ENCODE peak calls at places on chromosomes 2 and 18, in five cellular contexts. N is tibial artery; S is CD8-positive, alpha-beta T cell; B is GM23338; M is ovary. R is an unnamed sample.

GRCh38 chr2:228652366-228652765 is 470.9 kb upstream of the SPHKAP start:
- DNase-seq in N (no peak), S (no peak), B (no peak), M (no peak), R (no peak)

GRCh38 chr2:191126386-191126785 is 24.4 kb downstream of the STAT4 start:
- DNase-seq in N (no peak), S (peak; percentile 23), B (no peak), M (no peak), R (no peak)

GRCh38 chr2:30216157-30216556 is 15.2 kb upstream of the LBH start:
- DNase-seq in N (no peak), S (no peak), B (no peak), M (no peak), R (no peak)

GRCh38 chr2:111222204-111222866 is 101.6 kb downstream of the BCL2L11 start:
- DNase-seq in N (no peak), S (no peak), B (no peak), M (no peak), R (no peak)

GRCh38 chr2:199309973-199310372 is 147.8 kb downstream of the SATB2 start:
- DNase-seq in N (no peak), S (no peak), B (no peak), M (no peak), R (no peak)

GRCh38 chr2:66446178-66446860 is 11.4 kb downstream of the MEIS1 start:
- DNase-seq in N (no peak), S (no peak), B (peak; percentile 74), M (peak; percentile 63), R (no peak)

GRCh38 chr2:222859786-222860726 is 780 bp upstream of the ACSL3 start:
- DNase-seq in N (peak; percentile 42), S (no peak), B (peak; percentile 56), M (peak; percentile 51), R (peak; percentile 77)

GRCh38 chr2:167381349-167381748 is 493.1 kb downstream of the XIRP2 start:
- DNase-seq in N (no peak), S (no peak), B (peak; percentile 66), M (no peak), R (no peak)

GRCh38 chr2:204825054-204825453 is 279.8 kb downstream of the PARD3B start:
- DNase-seq in N (no peak), S (no peak), B (no peak), M (no peak), R (no peak)

GRCh38 chr18:3048121-3048520 is 35.2 kb upstream of the LPIN2 start:
- DNase-seq in N (no peak), S (no peak), B (no peak), M (no peak), R (no peak)

GRCh38 chr2:181483876-181484275 is 26.7 kb downstream of the ITGA4 start:
- DNase-seq in N (no peak), S (no peak), B (no peak), M (no peak), R (no peak)

GRCh38 chr2:242063364-242064249 is 194.1 kb downstream of the RTP5 start:
- DNase-seq in N (no peak), S (no peak), B (peak; percentile 50), M (no peak), R (no peak)

GRCh38 chr2:239545741-239546392 is 145.0 kb upstream of the HDAC4 start:
- DNase-seq in N (no peak), S (no peak), B (no peak), M (no peak), R (peak; percentile 50)

GRCh38 chr18:59686260-59686659 is 11.0 kb downstream of the CCBE1 start:
- DNase-seq in N (no peak), S (no peak), B (no peak), M (no peak), R (no peak)

GRCh38 chr18:48342125-48342524 is 67.1 kb downstream of the ZBTB7C start:
- DNase-seq in N (no peak), S (no peak), B (no peak), M (no peak), R (no peak)

GRCh38 chr18:72013512-72013911 is 530.6 kb downstream of the CBLN2 start:
- DNase-seq in N (no peak), S (no peak), B (peak; percentile 0), M (no peak), R (no peak)

GRCh38 chr2:174051741-174052638 is 86.8 kb upstream of the SP3 start:
- DNase-seq in N (no peak), S (no peak), B (peak; percentile 58), M (peak; percentile 39), R (no peak)

GRCh38 chr2:144183744-144184143 is 336.2 kb downstream of the ZEB2 start:
- DNase-seq in N (no peak), S (peak; percentile 71), B (no peak), M (no peak), R (no peak)

GRCh38 chr2:168814939-168815907 is 12.8 kb downstream of the NOSTRIN start:
- DNase-seq in N (no peak), S (no peak), B (no peak), M (no peak), R (no peak)

GRCh38 chr2:241154915-241155314 is 4.6 kb downstream of the PPP1R7 start:
- DNase-seq in N (no peak), S (no peak), B (no peak), M (no peak), R (no peak)

GRCh38 chr2:110173523-110173922 is 31.3 kb downstream of the NPHP1 start:
- DNase-seq in N (no peak), S (no peak), B (no peak), M (no peak), R (no peak)

GRCh38 chr18:9760641-9761040 is 52.5 kb downstream of the RAB31 start:
- DNase-seq in N (no peak), S (no peak), B (no peak), M (no peak), R (no peak)

GRCh38 chr2:10307561-10308156 is 5.0 kb downstream of the HPCAL1 start:
- DNase-seq in N (no peak), S (no peak), B (no peak), M (no peak), R (no peak)

GRCh38 chr2:100252811-100253698 is 69.2 kb downstream of the LONRF2 start:
- DNase-seq in N (no peak), S (no peak), B (no peak), M (no peak), R (no peak)

GRCh38 chr2:113058998-113059960 is at the start of gene IL36RN:
- DNase-seq in N (no peak), S (no peak), B (no peak), M (no peak), R (no peak)

GRCh38 chr2:28606986-28607441 is 111.2 kb downstream of the PLB1 start:
- DNase-seq in N (no peak), S (no peak), B (peak; percentile 44), M (no peak), R (no peak)

GRCh38 chr2:72581560-72582181 is 244.2 kb downstream of the EXOC6B start:
- DNase-seq in N (no peak), S (no peak), B (peak; percentile 63), M (no peak), R (no peak)

GRCh38 chr2:157509755-157510154 is 65.9 kb upstream of the CYTIP start:
- DNase-seq in N (no peak), S (no peak), B (no peak), M (no peak), R (no peak)
- TF ChIP-seq CTCF in N (no peak), S (no peak), B (peak; percentile 25), M (no peak), R (no peak)

GRCh38 chr2:8405334-8405733 is 276.5 kb upstream of the ID2 start:
- DNase-seq in N (no peak), S (no peak), B (no peak), M (no peak), R (no peak)

GRCh38 chr2:8406271-8406670 is 275.6 kb upstream of the ID2 start:
- DNase-seq in N (no peak), S (no peak), B (no peak), M (no peak), R (no peak)

GRCh38 chr2:8402222-8402621 is 279.6 kb upstream of the ID2 start:
- DNase-seq in N (no peak), S (no peak), B (no peak), M (no peak), R (no peak)

GRCh38 chr2:8407332-8407731 is 274.5 kb upstream of the ID2 start:
- DNase-seq in N (no peak), S (no peak), B (no peak), M (no peak), R (no peak)

DNA sequence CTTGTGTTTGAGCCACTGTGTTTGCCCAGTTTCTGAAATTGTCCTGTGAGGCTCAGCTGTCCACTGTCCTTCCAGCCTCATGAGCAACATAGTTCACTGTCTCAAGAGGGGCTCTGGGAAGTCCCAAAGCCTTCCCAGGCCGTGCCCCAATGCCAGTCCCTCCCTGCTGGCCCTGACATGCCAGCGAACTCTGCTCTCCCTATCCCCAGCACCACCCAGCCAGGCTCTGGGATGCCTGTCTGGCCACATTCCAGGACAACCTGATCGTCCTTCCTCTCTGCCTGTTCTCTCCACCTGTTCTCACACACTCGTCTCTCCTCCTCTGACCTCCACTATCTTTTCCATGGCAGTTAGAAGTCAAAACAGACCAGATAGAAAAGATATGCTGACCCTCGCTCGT is 278.0 kb upstream of the ID2 start:
- DNase-seq in N (no peak), S (no peak), B (no peak), M (no peak), R (no peak)
- H3K27ac ChIP-seq in N (no peak overlapping the region), S (no peak overlapping the region), B (no peak overlapping the region), M (no peak overlapping the region), R (no peak overlapping the region)

GRCh38 chr18:26051845-26052244 is 38.6 kb downstream of the SS18 start:
- DNase-seq in N (no peak), S (no peak), B (no peak), M (no peak), R (no peak)
- TF ChIP-seq CTCF in N (no peak), S (no peak), B (no peak), M (no peak), R (no peak)

GRCh38 chr2:85606116-85606455 is 3.6 kb upstream of the TMEM150A start:
- DNase-seq in N (no peak), S (no peak), B (no peak), M (no peak), R (no peak)

GRCh38 chr2:85604568-85605339 is 2.3 kb upstream of the TMEM150A start:
- DNase-seq in N (no peak), S (no peak), B (no peak), M (no peak), R (no peak)

GRCh38 chr2:85607268-85608215 is 4.3 kb downstream of the C2orf68 start:
- DNase-seq in N (no peak), S (no peak), B (no peak), M (no peak), R (no peak)

GRCh38 chr2:85602476-85603234 is at the start of gene TMEM150A:
- DNase-seq in N (peak; percentile 96), S (peak; percentile 87), B (peak; percentile 93), M (peak; percentile 92), R (peak; percentile 96)

DNA sequence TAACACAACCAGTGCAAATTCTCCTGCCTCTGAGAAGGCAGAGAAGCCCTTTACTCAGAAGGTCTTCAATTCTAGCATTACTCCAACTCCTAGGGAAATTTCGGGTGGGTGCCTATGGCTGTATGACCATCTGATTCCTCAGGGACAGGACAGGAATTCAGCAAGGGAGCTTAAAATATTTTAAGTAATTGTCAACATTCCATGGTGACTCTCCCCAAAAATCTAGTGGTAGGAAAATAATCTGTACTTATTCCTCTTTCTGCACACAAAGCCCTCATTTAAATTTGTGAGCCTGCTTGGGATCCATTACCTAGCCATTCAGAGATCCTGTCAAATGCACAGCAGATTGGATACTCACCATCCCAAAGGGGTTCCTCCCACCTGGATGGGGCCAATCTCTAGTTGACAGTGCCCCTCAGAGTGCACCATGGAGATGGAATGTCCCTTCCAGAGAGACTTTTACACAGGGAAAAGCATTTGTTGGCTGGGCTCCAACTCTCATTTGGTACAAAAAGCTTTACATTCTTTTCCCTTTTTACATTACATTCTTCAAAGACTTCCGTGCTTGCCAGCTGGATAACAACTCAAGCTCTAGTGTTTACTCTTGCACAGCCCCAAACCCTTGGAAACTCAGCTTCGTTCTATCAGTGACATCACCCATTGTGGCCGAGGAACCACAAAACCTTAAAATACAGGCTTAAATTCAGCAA is 3.1 kb upstream of the TMEM150A start:
- DNase-seq in N (no peak), S (no peak), B (no peak), M (no peak), R (no peak)
- H3K27ac ChIP-seq in N (peak overlapping the region; percentile 82), S (no peak overlapping the region), B (no peak overlapping the region), M (no peak overlapping the region), R (peak overlapping the region; percentile 77)